ENCODE peak calls at places on chromosomes 16 and 17, in four cellular contexts. N is heart left ventricle; C is upper lobe of right lung; R is CD8-positive, alpha-beta T cell. D is an unnamed sample.

GRCh38 chr16:78743556-78743955 is 644.1 kb downstream of the WWOX start:
- DNase-seq in C (no peak), N (no peak), R (no peak), D (no peak)

GRCh38 chr16:65069090-65069489 is 52.8 kb downstream of the CDH11 start:
- DNase-seq in C (no peak), N (no peak), R (no peak), D (peak; percentile 69)

GRCh38 chr16:1991588-1992474 is 2.1 kb downstream of the SYNGR3 start:
- DNase-seq in N (peak; percentile 97), C (peak; percentile 97), R (peak; percentile 98), D (no peak)

GRCh38 chr16:23357761-23358290 is 55.7 kb downstream of the SCNN1B start:
- DNase-seq in N (no peak), C (peak; percentile 46), R (no peak), D (no peak)

GRCh38 chr16:85573696-85574641 is 39.2 kb upstream of the GSE1 start:
- DNase-seq in N (peak; percentile 86), C (no peak), R (no peak), D (no peak)

GRCh38 chr16:57098188-57098841 is 5.9 kb downstream of the CPNE2 start:
- DNase-seq in C (no peak), N (no peak), R (no peak), D (no peak)

GRCh38 chr16:52498640-52499039 is 48.3 kb downstream of the TOX3 start:
- DNase-seq in N (no peak), R (no peak), C (no peak), D (no peak)

GRCh38 chr17:12627177-12627629 is 38.5 kb upstream of the MYOCD start:
- DNase-seq in R (no peak), C (no peak), N (peak; percentile 44), D (peak; percentile 98)

GRCh38 chr17:5644065-5644464 is 59.8 kb upstream of the NLRP1 start:
- DNase-seq in C (no peak), N (no peak), R (no peak), D (no peak)

GRCh38 chr17:67982686-67983085 is 13.6 kb downstream of the C17orf58 start:
- DNase-seq in N (no peak), C (no peak), R (no peak), D (no peak)

GRCh38 chr16:56281256-56281805 is 90.0 kb downstream of the GNAO1 start:
- DNase-seq in N (no peak), C (no peak), R (no peak), D (no peak)

GRCh38 chr17:54867634-54868033 is 33.0 kb upstream of the TOM1L1 start:
- DNase-seq in N (no peak), R (no peak), C (no peak), D (no peak)

GRCh38 chr17:44203731-44204452 is 4.2 kb upstream of the ATXN7L3 start:
- DNase-seq in R (peak; percentile 59), C (no peak), N (no peak), D (no peak)

GRCh38 chr17:44376124-44376523 is 12.5 kb upstream of the FAM171A2 start:
- DNase-seq in R (no peak), C (no peak), N (peak; percentile 60), D (no peak)

GRCh38 chr17:4499431-4500187 is 928 bp downstream of the SPNS2 start:
- DNase-seq in N (no peak), R (peak; percentile 40), C (no peak), D (no peak)

GRCh38 chr17:8572767-8573166 is 57.8 kb downstream of the MYH10 start:
- DNase-seq in C (no peak), R (no peak), N (no peak), D (no peak)

GRCh38 chr16:56849690-56850680 is 15.0 kb upstream of the SLC12A3 start:
- DNase-seq in C (peak; percentile 25), R (no peak), N (no peak), D (no peak)

GRCh38 chr17:36846410-36847292 is 90.6 kb upstream of the LHX1 start:
- DNase-seq in N (no peak), R (no peak), C (no peak), D (no peak)

GRCh38 chr17:8072727-8073461 is 14.6 kb downstream of the ALOX12B start:
- DNase-seq in N (no peak), C (no peak), R (no peak), D (no peak)

GRCh38 chr17:18959071-18959844 is 7.3 kb downstream of the SLC5A10 start:
- DNase-seq in N (peak; percentile 21), C (no peak), R (no peak), D (no peak)

GRCh38 chr16:28933176-28933575 is 1.4 kb downstream of the CD19 start:
- DNase-seq in R (no peak), C (no peak), N (no peak), D (no peak)

GRCh38 chr16:15757630-15758251 is 99.1 kb downstream of the MYH11 start:
- DNase-seq in C (no peak), R (peak; percentile 41), N (no peak), D (no peak)

GRCh38 chr17:63549289-63549945 is 860 bp upstream of the DCAF7 start:
- DNase-seq in N (no peak), R (no peak), C (no peak), D (no peak)

GRCh38 chr17:64565563-64565962 is 58.8 kb downstream of the CEP95 start:
- DNase-seq in R (no peak), N (no peak), C (no peak), D (no peak)

GRCh38 chr16:55830658-55831294 is 2.1 kb downstream of the CES1 start:
- DNase-seq in N (no peak), C (no peak), R (no peak), D (no peak)

GRCh38 chr16:11161974-11162373 is 94.0 kb downstream of the SOCS1 start:
- DNase-seq in N (peak; percentile 48), R (no peak), C (no peak), D (no peak)

GRCh38 chr17:10151667-10152496 is 46.5 kb downstream of the GAS7 start:
- DNase-seq in C (peak; percentile 57), R (no peak), N (peak; percentile 39), D (no peak)

GRCh38 chr17:64384253-64385186 is 6.1 kb downstream of the PECAM1 start:
- DNase-seq in C (peak; percentile 5), R (peak; percentile 45), N (no peak), D (no peak)

GRCh38 chr16:81587626-81588160 is 143.1 kb downstream of the CMIP start:
- DNase-seq in R (no peak), C (no peak), N (no peak), D (no peak)

GRCh38 chr17:81966343-81967243 is 5.6 kb upstream of the NOTUM start:
- DNase-seq in C (no peak), R (no peak), N (peak; percentile 75), D (no peak)

GRCh38 chr16:4675864-4676786 is 17.2 kb upstream of the NUDT16L1 start:
- DNase-seq in R (peak; percentile 76), C (no peak), N (no peak), D (no peak)

GRCh38 chr16:69926241-69926640 is 24.9 kb upstream of the CLEC18A start:
- DNase-seq in R (no peak), C (no peak), N (no peak), D (no peak)

GRCh38 chr17:35991075-35991474 is 4.5 kb upstream of the CCL14 start:
- DNase-seq in R (no peak), C (no peak), N (no peak), D (no peak)

DNA sequence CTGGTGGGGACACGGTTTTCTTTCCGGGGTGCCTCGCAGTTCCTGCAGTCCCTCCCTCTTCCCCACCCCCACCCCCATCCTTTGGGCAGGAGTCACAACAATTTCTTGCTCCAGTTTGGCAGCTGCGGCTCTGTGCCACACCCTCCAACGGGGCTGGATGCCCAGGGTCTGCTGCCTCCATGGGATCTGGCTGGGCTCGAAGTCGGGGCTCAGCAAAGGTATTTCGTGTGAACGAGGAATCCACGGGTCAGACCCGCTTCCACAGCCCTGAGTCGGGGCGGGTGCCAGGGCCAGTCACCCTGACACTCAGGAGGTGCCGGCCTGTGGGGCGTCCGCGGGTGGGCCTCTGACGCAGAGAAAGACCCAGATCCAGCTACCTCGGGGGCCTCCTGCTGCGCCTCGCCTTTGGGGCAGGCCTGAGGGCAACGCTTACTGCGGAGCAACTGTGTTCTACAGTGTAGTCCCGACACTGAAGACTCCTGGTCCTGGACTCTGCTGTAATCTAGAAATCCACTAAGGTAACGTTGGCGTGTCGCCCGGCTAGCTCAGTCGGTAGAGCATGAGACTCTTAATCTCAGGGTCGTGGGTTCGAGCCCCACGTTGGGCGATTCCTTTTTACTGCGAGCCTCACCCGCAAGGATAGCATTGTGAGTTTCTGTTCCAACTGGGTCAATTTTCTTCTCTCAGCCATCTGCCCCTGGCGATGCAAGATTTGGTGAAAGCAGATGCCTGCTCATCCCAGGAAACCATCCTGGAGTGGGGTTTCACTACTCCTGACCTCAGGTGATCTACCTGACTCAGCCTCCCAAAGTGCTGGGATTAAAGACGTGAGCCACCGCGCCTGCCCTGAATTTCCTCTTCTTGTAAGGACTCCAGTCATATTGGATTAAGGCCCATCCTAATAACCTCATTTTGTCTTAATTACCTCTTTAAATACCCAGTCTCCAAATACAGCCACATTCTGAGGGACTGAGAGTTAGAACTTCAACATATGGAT is 12.5 kb upstream of the OR1F1 start:
- DNase-seq in R (no peak), N (no peak), C (no peak), D (no peak)
- H3K4me3 ChIP-seq in R (no peak overlapping the region), N (no peak overlapping the region), C (no peak overlapping the region), D (peak overlapping the region; percentile 20)

DNA sequence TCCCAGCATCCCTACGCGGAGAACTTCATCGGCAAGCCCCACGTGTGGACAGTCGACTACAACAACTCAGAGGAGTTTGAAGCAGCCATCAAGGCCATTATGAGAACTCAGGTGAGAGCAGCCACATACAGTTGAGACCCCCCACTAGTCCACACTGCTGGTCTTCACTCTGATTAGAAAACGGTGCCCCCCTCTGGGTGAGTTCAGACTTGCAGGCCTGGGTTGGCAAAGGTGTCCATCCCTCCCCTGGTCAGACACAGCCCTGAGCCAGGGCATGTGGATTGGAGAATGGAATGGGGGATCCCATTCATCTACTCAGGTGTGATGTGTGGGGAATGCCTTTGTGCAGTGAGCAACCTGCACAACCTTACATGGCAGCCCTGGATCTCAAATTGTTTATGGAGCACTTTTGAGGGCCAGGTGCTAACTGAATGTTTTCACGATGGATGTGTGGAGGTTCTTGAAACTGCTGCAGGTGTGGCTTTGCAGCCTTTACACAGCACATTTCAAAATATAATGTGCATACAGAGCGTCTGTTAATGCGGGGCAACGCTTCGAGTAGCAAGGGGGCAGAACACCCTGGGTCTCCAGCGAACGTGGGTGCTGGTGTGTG is 72.6 kb downstream of the MGAT5B start:
- DNase-seq in R (no peak), N (no peak), C (no peak), D (no peak)
- TF ChIP-seq CTCF in R (no peak), N (no peak), C (peak; percentile 9), D (no peak)

DNA sequence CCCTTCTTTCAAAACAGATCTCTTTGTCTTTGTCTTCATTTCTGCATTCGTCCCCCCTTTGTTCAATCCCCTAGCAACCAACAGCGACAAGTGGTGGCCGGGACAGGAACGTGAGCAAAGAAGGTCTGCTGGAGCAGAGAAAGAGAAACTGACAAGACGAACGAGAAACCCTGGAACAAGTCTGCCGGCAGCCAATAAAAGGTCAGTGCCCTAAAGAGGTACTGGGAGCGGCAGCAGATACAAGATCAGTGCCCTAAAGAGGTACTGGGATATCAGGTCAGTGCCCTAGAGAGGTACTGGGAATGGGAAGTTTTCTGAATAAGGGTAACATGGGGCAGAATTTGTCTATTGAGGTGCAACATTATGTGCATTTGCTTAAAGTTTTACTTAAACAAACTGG is 7.4 kb downstream of the CD300LD start:
- DNase-seq in C (no peak), R (no peak), N (no peak), D (no peak)
- H3K4me3 ChIP-seq in C (no peak overlapping the region), R (no peak overlapping the region), N (no peak overlapping the region), D (no peak overlapping the region)

GRCh38 chr17:66491213-66491612 is 188.8 kb downstream of the PRKCA start:
- DNase-seq in N (no peak), R (no peak), C (no peak), D (no peak)
- TF ChIP-seq CTCF in N (no peak), R (no peak), C (no peak), D (no peak)